ENCODE peak calls at places on chromosomes 16 and 17, in seven cellular contexts. One of them, this sample, is unnamed.

GRCh38 chr17:65629234-65629690 is 67.8 kb upstream of the AXIN2 start:
- DNase-seq in SK-N-SH: no peak
- DNase-seq in GM23338: no peak
- DNase-seq in neural progenitor cell: no peak
- DNase-seq in MM.1S: no peak
- DNase-seq in PC-9: no peak
- DNase-seq in PC-3: no peak
- DNase-seq in this sample: no peak

GRCh38 chr16:13923703-13924298 is 3.8 kb downstream of the ERCC4 start:
- DNase-seq in PC-3: peak; percentile 69
- DNase-seq in SK-N-SH: peak; percentile 48
- DNase-seq in PC-9: no peak
- DNase-seq in GM23338: peak; percentile 66
- DNase-seq in neural progenitor cell: peak; percentile 56
- DNase-seq in MM.1S: peak; percentile 69
- DNase-seq in this sample: peak; percentile 74

GRCh38 chr17:58277726-58278595 is 2.8 kb downstream of the MPO start:
- DNase-seq in PC-3: no peak
- DNase-seq in PC-9: no peak
- DNase-seq in MM.1S: no peak
- DNase-seq in GM23338: no peak
- DNase-seq in neural progenitor cell: no peak
- DNase-seq in SK-N-SH: peak; percentile 40
- DNase-seq in this sample: no peak

GRCh38 chr17:15279011-15279477 is 13.9 kb upstream of the PMP22 start:
- DNase-seq in neural progenitor cell: no peak
- DNase-seq in GM23338: no peak
- DNase-seq in PC-9: no peak
- DNase-seq in PC-3: peak; percentile 99
- DNase-seq in SK-N-SH: no peak
- DNase-seq in MM.1S: no peak
- DNase-seq in this sample: peak; percentile 97

GRCh38 chr17:11238710-11239109 is 2.3 kb upstream of the SHISA6 start:
- DNase-seq in PC-9: no peak
- DNase-seq in SK-N-SH: no peak
- DNase-seq in PC-3: no peak
- DNase-seq in neural progenitor cell: no peak
- DNase-seq in GM23338: no peak
- DNase-seq in MM.1S: no peak
- DNase-seq in this sample: no peak

GRCh38 chr17:69581061-69581955 is 166.8 kb downstream of the MAP2K6 start:
- DNase-seq in PC-3: no peak
- DNase-seq in PC-9: no peak
- DNase-seq in neural progenitor cell: no peak
- DNase-seq in SK-N-SH: no peak
- DNase-seq in GM23338: peak; percentile 20
- DNase-seq in MM.1S: peak; percentile 83
- DNase-seq in this sample: no peak

GRCh38 chr17:32746698-32747097 is 130.2 kb downstream of the MYO1D start:
- DNase-seq in SK-N-SH: no peak
- DNase-seq in PC-3: peak; percentile 19
- DNase-seq in MM.1S: no peak
- DNase-seq in GM23338: no peak
- DNase-seq in PC-9: no peak
- DNase-seq in neural progenitor cell: no peak
- DNase-seq in this sample: peak; percentile 92

GRCh38 chr17:8005951-8006730 is 3.7 kb downstream of the GUCY2D start:
- DNase-seq in PC-9: no peak
- DNase-seq in neural progenitor cell: no peak
- DNase-seq in MM.1S: no peak
- DNase-seq in GM23338: peak; percentile 46
- DNase-seq in SK-N-SH: peak; percentile 57
- DNase-seq in PC-3: no peak
- DNase-seq in this sample: no peak

GRCh38 chr16:25855818-25856217 is 164.1 kb downstream of the HS3ST4 start:
- DNase-seq in SK-N-SH: no peak
- DNase-seq in PC-9: no peak
- DNase-seq in MM.1S: no peak
- DNase-seq in neural progenitor cell: peak; percentile 42
- DNase-seq in PC-3: no peak
- DNase-seq in GM23338: peak; percentile 84
- DNase-seq in this sample: no peak

GRCh38 chr16:25854141-25854540 is 162.4 kb downstream of the HS3ST4 start:
- DNase-seq in PC-9: no peak
- DNase-seq in GM23338: no peak
- DNase-seq in MM.1S: no peak
- DNase-seq in neural progenitor cell: no peak
- DNase-seq in PC-3: no peak
- DNase-seq in SK-N-SH: no peak
- DNase-seq in this sample: no peak

GRCh38 chr16:25859645-25860044 is 167.9 kb downstream of the HS3ST4 start:
- DNase-seq in GM23338: no peak
- DNase-seq in SK-N-SH: no peak
- DNase-seq in neural progenitor cell: no peak
- DNase-seq in MM.1S: no peak
- DNase-seq in PC-9: no peak
- DNase-seq in PC-3: no peak
- DNase-seq in this sample: no peak

DNA sequence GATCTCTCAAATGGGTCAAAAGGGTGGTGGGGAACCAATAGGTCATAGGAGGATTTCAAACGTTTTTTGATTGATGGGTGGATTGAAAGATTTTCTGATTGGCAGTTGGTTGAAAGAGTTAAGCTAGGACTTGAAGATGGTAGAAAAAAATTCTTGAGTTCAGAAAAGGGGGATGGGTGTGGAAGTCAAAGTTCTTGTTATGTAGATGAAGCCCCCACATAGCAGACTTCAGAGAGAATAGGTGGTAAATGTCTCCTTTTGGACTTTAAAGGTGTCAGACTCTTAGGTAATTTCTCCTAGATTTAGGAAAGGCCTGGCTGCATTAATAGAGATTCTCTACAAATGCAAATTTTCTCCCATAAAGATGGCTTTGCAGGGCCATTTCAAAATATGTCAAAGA is 163.3 kb downstream of the HS3ST4 start:
- DNase-seq in GM23338: peak; percentile 47
- DNase-seq in MM.1S: no peak
- DNase-seq in SK-N-SH: no peak
- DNase-seq in PC-9: no peak
- DNase-seq in PC-3: no peak
- DNase-seq in neural progenitor cell: no peak
- DNase-seq in this sample: no peak
- H3F3A ChIP-seq in GM23338: no peaks in the 10 kb centered on the region
- H3F3A ChIP-seq in MM.1S: no peaks in the 10 kb centered on the region
- H3F3A ChIP-seq in SK-N-SH: no peaks in the 10 kb centered on the region
- H3F3A ChIP-seq in PC-9: no peaks in the 10 kb centered on the region
- H3F3A ChIP-seq in PC-3: no peaks in the 10 kb centered on the region
- H3F3A ChIP-seq in neural progenitor cell: peaks cover 9% of the 10 kb centered on the region
- H3F3A ChIP-seq in this sample: no peaks in the 10 kb centered on the region

GRCh38 chr17:42684033-42684625 is 1.8 kb downstream of the CNTNAP1 start:
- DNase-seq in MM.1S: no peak
- DNase-seq in PC-3: no peak
- DNase-seq in SK-N-SH: peak; percentile 9
- DNase-seq in neural progenitor cell: no peak
- DNase-seq in PC-9: no peak
- DNase-seq in GM23338: no peak
- DNase-seq in this sample: no peak

GRCh38 chr17:42680331-42680808 is 1.3 kb downstream of the CCR10 start:
- DNase-seq in neural progenitor cell: no peak
- DNase-seq in PC-9: no peak
- DNase-seq in MM.1S: peak; percentile 7
- DNase-seq in PC-3: no peak
- DNase-seq in SK-N-SH: no peak
- DNase-seq in GM23338: no peak
- DNase-seq in this sample: no peak

GRCh38 chr17:42681976-42682375 is 333 bp upstream of the CCR10 start:
- DNase-seq in GM23338: no peak
- DNase-seq in PC-3: no peak
- DNase-seq in MM.1S: no peak
- DNase-seq in neural progenitor cell: no peak
- DNase-seq in SK-N-SH: no peak
- DNase-seq in PC-9: no peak
- DNase-seq in this sample: no peak

GRCh38 chr17:42683407-42684031 is 1.2 kb downstream of the CNTNAP1 start:
- DNase-seq in MM.1S: no peak
- DNase-seq in PC-9: no peak
- DNase-seq in PC-3: peak; percentile 27
- DNase-seq in neural progenitor cell: peak; percentile 58
- DNase-seq in SK-N-SH: peak; percentile 23
- DNase-seq in GM23338: peak; percentile 77
- DNase-seq in this sample: no peak

DNA sequence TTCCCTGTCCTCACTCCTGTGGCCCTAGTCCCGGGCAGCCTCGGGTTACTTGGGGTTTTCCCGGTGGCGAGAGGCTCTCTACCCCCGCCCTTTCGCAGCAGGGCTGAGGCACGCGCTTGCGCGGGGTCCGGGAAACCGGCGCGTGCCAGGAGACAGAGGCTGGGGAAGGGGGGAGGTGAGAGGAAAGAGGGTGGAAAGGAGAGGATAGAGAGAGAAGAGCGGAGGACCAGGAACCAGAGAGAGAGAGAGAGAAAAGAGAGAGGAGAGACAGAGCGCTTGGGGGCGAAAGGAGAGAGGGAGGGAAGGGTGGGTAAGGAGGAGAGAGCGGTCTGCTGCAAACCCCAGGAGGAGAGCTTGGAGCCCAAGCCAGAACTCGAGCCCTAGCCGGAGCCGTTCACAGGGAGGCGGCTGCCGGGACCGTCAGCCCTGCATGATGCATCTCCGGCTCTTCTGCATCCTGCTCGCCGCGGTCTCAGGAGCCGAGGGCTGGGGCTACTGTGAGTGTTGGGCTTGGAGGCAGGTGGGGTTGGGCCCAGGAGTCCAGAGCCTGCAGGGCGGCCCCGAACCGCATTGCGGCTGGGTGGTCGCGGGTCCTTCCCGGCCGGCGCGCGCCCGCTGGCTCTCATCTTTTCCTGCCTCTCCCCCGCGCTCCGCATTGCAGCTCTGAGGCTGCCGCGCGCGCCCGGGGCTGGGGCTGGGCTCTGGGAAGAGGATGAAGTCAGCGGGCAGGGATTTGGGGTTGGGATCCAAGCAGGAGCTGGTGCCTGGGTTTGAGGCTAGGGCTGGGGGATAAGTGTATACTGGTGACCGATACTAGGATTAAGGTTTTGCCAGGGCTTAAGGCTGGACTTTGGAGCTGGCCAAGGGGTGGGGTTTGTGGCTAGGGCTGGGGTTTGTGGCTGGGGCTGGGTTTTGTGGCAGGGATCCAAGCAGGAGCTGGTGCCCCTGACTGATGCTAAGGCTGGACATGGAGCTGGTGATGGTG is at the start of gene CNTNAP1:
- DNase-seq in PC-3: peak; percentile 47
- DNase-seq in GM23338: peak; percentile 83
- DNase-seq in MM.1S: peak; percentile 60
- DNase-seq in PC-9: peak; percentile 45
- DNase-seq in SK-N-SH: peak; percentile 90
- DNase-seq in neural progenitor cell: peak; percentile 89
- DNase-seq in this sample: peak; percentile 89
- H3K4me3 ChIP-seq in PC-3: peak within 1 kb of the TSS; percentile 70
- H3K4me3 ChIP-seq in GM23338: peak within 1 kb of the TSS; percentile 67
- H3K4me3 ChIP-seq in MM.1S: peak within 1 kb of the TSS; percentile 95
- H3K4me3 ChIP-seq in PC-9: peak within 1 kb of the TSS; percentile 55
- H3K4me3 ChIP-seq in SK-N-SH: peak within 1 kb of the TSS; percentile 71
- H3K4me3 ChIP-seq in neural progenitor cell: peak within 1 kb of the TSS; percentile 68
- H3K4me3 ChIP-seq in this sample: peak within 1 kb of the TSS; percentile 79

DNA sequence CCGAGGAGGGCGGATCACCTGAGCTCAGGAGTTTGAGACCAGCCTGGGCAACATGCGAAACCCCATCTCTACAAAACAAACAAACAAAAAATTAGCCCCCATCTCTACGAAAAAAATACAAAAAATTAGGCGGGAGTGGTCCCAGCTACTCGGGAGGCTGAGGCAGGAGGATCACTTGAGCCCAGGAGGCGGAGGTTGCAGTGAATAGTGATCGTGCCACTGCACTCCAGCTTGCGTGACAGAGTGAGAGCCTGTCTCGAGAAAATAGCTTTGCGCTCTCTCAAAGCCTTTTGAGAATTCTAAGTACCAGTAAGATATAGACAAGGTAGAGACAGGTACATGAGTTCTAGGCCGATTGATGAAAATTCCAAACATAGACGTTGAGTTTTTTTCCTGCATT is 2.0 kb downstream of the SOCS7 start:
- DNase-seq in neural progenitor cell: no peak
- DNase-seq in PC-9: no peak
- DNase-seq in MM.1S: no peak
- DNase-seq in PC-3: no peak
- DNase-seq in GM23338: no peak
- DNase-seq in SK-N-SH: no peak
- DNase-seq in this sample: no peak
- H3K4me1 ChIP-seq in neural progenitor cell: peaks cover 44% of the 10 kb centered on the region
- H3K4me1 ChIP-seq in PC-9: peaks cover 29% of the 10 kb centered on the region
- H3K4me1 ChIP-seq in MM.1S: peaks cover 4% of the 10 kb centered on the region
- H3K4me1 ChIP-seq in PC-3: peaks cover 9% of the 10 kb centered on the region
- H3K4me1 ChIP-seq in GM23338: peaks cover 51% of the 10 kb centered on the region
- H3K4me1 ChIP-seq in SK-N-SH: peaks cover 7% of the 10 kb centered on the region
- H3K4me1 ChIP-seq in this sample: peaks cover 14% of the 10 kb centered on the region

GRCh38 chr16:21649196-21649595 is 3.2 kb downstream of the IGSF6 start:
- DNase-seq in GM23338: no peak
- DNase-seq in PC-3: no peak
- DNase-seq in SK-N-SH: no peak
- DNase-seq in MM.1S: no peak
- DNase-seq in neural progenitor cell: no peak
- DNase-seq in PC-9: no peak
- DNase-seq in this sample: no peak

GRCh38 chr16:21645261-21645721 is 7.1 kb downstream of the IGSF6 start:
- DNase-seq in GM23338: no peak
- DNase-seq in SK-N-SH: no peak
- DNase-seq in PC-9: no peak
- DNase-seq in MM.1S: peak; percentile 79
- DNase-seq in PC-3: no peak
- DNase-seq in neural progenitor cell: no peak
- DNase-seq in this sample: peak; percentile 60

GRCh38 chr16:21646091-21646490 is 6.3 kb downstream of the IGSF6 start:
- DNase-seq in GM23338: no peak
- DNase-seq in SK-N-SH: no peak
- DNase-seq in neural progenitor cell: no peak
- DNase-seq in MM.1S: no peak
- DNase-seq in PC-3: no peak
- DNase-seq in PC-9: no peak
- DNase-seq in this sample: peak; percentile 41

GRCh38 chr16:21647562-21648164 is 4.7 kb downstream of the IGSF6 start:
- DNase-seq in PC-9: no peak
- DNase-seq in PC-3: no peak
- DNase-seq in neural progenitor cell: no peak
- DNase-seq in MM.1S: no peak
- DNase-seq in GM23338: no peak
- DNase-seq in SK-N-SH: no peak
- DNase-seq in this sample: no peak

DNA sequence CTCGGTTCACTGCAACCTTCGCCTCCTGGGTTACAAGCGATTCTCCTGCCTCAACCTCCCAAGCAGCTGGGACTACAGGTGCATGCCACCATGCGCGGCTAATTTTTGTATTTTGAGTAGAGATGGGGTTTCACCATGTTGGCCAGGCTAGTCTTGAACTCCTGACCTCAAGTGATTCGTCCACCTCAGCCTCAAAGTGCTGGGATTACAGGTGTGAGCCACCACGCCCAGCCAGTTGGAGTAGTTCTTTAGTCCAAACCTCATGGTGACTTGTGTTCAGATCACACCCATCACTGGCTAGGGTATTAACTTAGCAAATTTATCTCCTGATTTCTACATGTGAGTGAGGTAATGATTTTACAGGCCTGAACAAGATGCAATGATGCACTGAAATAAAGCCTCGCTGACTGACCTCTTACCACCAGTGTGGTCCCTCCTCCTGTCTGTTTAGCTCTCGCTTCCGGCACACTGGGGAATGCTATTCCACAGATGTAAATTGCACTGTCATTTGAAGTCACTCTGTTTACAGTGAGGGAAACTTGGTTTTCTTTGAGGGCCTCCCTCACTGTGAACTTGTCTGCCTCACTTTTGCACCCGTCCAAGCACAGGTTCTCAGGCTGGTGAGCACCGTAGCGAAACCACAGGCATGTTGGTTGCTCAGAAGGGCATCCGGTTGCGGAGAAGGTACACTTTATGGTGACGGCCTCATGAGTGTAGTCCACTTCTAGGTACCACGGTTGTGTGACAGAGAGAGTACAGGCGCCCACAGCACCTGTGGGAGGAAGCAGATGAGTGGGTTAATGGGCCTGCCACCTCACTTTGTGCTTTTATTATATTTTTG is 5.5 kb downstream of the IGSF6 start:
- DNase-seq in SK-N-SH: no peak
- DNase-seq in neural progenitor cell: no peak
- DNase-seq in PC-3: no peak
- DNase-seq in GM23338: no peak
- DNase-seq in PC-9: no peak
- DNase-seq in MM.1S: no peak
- DNase-seq in this sample: no peak
- H3F3A ChIP-seq in SK-N-SH: peaks cover 2% of the 10 kb centered on the region
- H3F3A ChIP-seq in neural progenitor cell: no peaks in the 10 kb centered on the region
- H3F3A ChIP-seq in PC-3: no peaks in the 10 kb centered on the region
- H3F3A ChIP-seq in GM23338: no peaks in the 10 kb centered on the region
- H3F3A ChIP-seq in PC-9: peaks cover 18% of the 10 kb centered on the region
- H3F3A ChIP-seq in MM.1S: peaks cover 12% of the 10 kb centered on the region
- H3F3A ChIP-seq in this sample: peaks cover 12% of the 10 kb centered on the region

This sample was measured in GM23248.